ENCODE peak calls at places on chromosome 11, in seven cellular contexts. One of them, this sample, is unnamed.

GRCh38 chr11:46916669-46917108 is 1.7 kb downstream of the LRP4 start:
- DNase-seq in foreskin fibroblast: peak
- DNase-seq in retinal pigment epithelial cell: no peak
- DNase-seq in body of pancreas: peak
- DNase-seq in D721Med: no peak
- DNase-seq in omental fat pad: no peak
- DNase-seq in endothelial cell: peak
- DNase-seq in this sample: no peak

GRCh38 chr11:1195690-1196515 is 27.0 kb upstream of the MUC5B start:
- DNase-seq in omental fat pad: no peak
- DNase-seq in body of pancreas: peak
- DNase-seq in D721Med: no peak
- DNase-seq in endothelial cell: no peak
- DNase-seq in foreskin fibroblast: no peak
- DNase-seq in retinal pigment epithelial cell: no peak
- DNase-seq in this sample: peak

GRCh38 chr11:61888043-61888442 is 3.3 kb downstream of the FADS3 start:
- DNase-seq in body of pancreas: peak
- DNase-seq in foreskin fibroblast: peak
- DNase-seq in retinal pigment epithelial cell: peak
- DNase-seq in omental fat pad: no peak
- DNase-seq in D721Med: no peak
- DNase-seq in endothelial cell: no peak
- DNase-seq in this sample: no peak

GRCh38 chr11:33067294-33067693 is 27.9 kb downstream of the TCP11L1 start:
- DNase-seq in retinal pigment epithelial cell: no peak
- DNase-seq in body of pancreas: no peak
- DNase-seq in endothelial cell: no peak
- DNase-seq in omental fat pad: no peak
- DNase-seq in D721Med: no peak
- DNase-seq in foreskin fibroblast: no peak
- DNase-seq in this sample: no peak

GRCh38 chr11:72848846-72849466 is 34.7 kb downstream of the ATG16L2 start:
- DNase-seq in omental fat pad: no peak
- DNase-seq in retinal pigment epithelial cell: no peak
- DNase-seq in endothelial cell: no peak
- DNase-seq in body of pancreas: no peak
- DNase-seq in foreskin fibroblast: peak
- DNase-seq in D721Med: no peak
- DNase-seq in this sample: no peak

GRCh38 chr11:134276396-134277175 is 407 bp downstream of the GLB1L3 start:
- DNase-seq in foreskin fibroblast: no peak
- DNase-seq in omental fat pad: no peak
- DNase-seq in endothelial cell: peak
- DNase-seq in retinal pigment epithelial cell: no peak
- DNase-seq in body of pancreas: no peak
- DNase-seq in D721Med: no peak
- DNase-seq in this sample: no peak

GRCh38 chr11:63663809-63664208 is 7.4 kb downstream of the ATL3 start:
- DNase-seq in foreskin fibroblast: peak
- DNase-seq in omental fat pad: no peak
- DNase-seq in endothelial cell: no peak
- DNase-seq in retinal pigment epithelial cell: no peak
- DNase-seq in body of pancreas: no peak
- DNase-seq in D721Med: no peak
- DNase-seq in this sample: no peak

GRCh38 chr11:128906185-128907065 is 15.3 kb downstream of the KCNJ5 start:
- DNase-seq in body of pancreas: no peak
- DNase-seq in foreskin fibroblast: no peak
- DNase-seq in D721Med: no peak
- DNase-seq in retinal pigment epithelial cell: no peak
- DNase-seq in endothelial cell: no peak
- DNase-seq in omental fat pad: no peak
- DNase-seq in this sample: no peak

GRCh38 chr11:134047586-134047999 is 21.3 kb upstream of the JAM3 start:
- DNase-seq in D721Med: no peak
- DNase-seq in body of pancreas: peak
- DNase-seq in omental fat pad: peak
- DNase-seq in retinal pigment epithelial cell: no peak
- DNase-seq in foreskin fibroblast: peak
- DNase-seq in endothelial cell: no peak
- DNase-seq in this sample: peak

GRCh38 chr11:90134420-90135003 is at the start of gene NAALAD2:
- DNase-seq in omental fat pad: no peak
- DNase-seq in foreskin fibroblast: peak
- DNase-seq in D721Med: no peak
- DNase-seq in endothelial cell: peak
- DNase-seq in body of pancreas: peak
- DNase-seq in retinal pigment epithelial cell: peak
- DNase-seq in this sample: peak

GRCh38 chr11:64140101-64140500 is 25.8 kb downstream of the MACROD1 start:
- DNase-seq in omental fat pad: no peak
- DNase-seq in foreskin fibroblast: no peak
- DNase-seq in D721Med: no peak
- DNase-seq in retinal pigment epithelial cell: no peak
- DNase-seq in body of pancreas: no peak
- DNase-seq in endothelial cell: no peak
- DNase-seq in this sample: no peak

GRCh38 chr11:57302489-57302888 is 22.3 kb downstream of the TNKS1BP1 start:
- DNase-seq in retinal pigment epithelial cell: no peak
- DNase-seq in D721Med: no peak
- DNase-seq in body of pancreas: no peak
- DNase-seq in foreskin fibroblast: no peak
- DNase-seq in omental fat pad: no peak
- DNase-seq in endothelial cell: no peak
- DNase-seq in this sample: no peak

GRCh38 chr11:117823294-117823940 is 1.1 kb downstream of the FXYD2 start:
- DNase-seq in omental fat pad: peak
- DNase-seq in retinal pigment epithelial cell: no peak
- DNase-seq in foreskin fibroblast: no peak
- DNase-seq in body of pancreas: peak
- DNase-seq in D721Med: no peak
- DNase-seq in endothelial cell: no peak
- DNase-seq in this sample: peak

GRCh38 chr11:103491777-103492176 is 382.6 kb downstream of the DYNC2H1 start:
- DNase-seq in foreskin fibroblast: no peak
- DNase-seq in omental fat pad: no peak
- DNase-seq in retinal pigment epithelial cell: no peak
- DNase-seq in D721Med: no peak
- DNase-seq in body of pancreas: no peak
- DNase-seq in endothelial cell: no peak
- DNase-seq in this sample: no peak

GRCh38 chr11:96738311-96738710 is 348.5 kb downstream of the JRKL start:
- DNase-seq in retinal pigment epithelial cell: no peak
- DNase-seq in D721Med: no peak
- DNase-seq in body of pancreas: no peak
- DNase-seq in omental fat pad: no peak
- DNase-seq in endothelial cell: no peak
- DNase-seq in foreskin fibroblast: no peak
- DNase-seq in this sample: no peak

GRCh38 chr11:2385156-2386151 is 8.3 kb downstream of the CD81 start:
- DNase-seq in endothelial cell: no peak
- DNase-seq in body of pancreas: no peak
- DNase-seq in retinal pigment epithelial cell: no peak
- DNase-seq in D721Med: no peak
- DNase-seq in omental fat pad: no peak
- DNase-seq in foreskin fibroblast: no peak
- DNase-seq in this sample: no peak

DNA sequence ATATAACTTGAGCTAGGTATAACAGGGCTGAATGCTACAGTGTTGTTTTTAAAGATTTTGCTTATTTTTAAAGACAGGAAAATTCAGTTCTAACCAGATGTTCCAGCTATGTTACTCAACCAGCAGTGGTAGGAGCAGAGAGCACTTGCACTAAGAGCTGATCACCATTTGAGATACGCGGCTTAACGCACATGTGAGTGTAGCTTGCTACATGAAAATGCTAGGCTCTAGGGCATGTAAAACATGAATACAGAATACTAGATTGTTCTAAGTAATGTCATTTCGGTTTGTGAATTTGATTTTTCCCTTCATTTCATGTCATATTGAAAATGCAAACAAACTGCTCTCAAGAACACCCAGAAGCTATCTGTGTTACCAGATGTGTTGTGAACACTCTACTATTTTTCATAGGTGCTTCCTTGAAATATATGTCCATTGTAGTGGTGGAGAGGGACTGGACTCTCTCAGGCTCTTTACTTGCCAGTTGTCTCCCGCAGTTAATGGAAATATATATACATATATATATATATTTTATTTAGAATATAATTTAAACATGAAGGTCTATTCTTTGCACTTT is 10.8 kb upstream of the TECTA start:
- DNase-seq in foreskin fibroblast: no peak
- DNase-seq in retinal pigment epithelial cell: no peak
- DNase-seq in omental fat pad: no peak
- DNase-seq in D721Med: no peak
- DNase-seq in body of pancreas: no peak
- DNase-seq in endothelial cell: no peak
- DNase-seq in this sample: no peak
- TF ChIP-seq CTCF in foreskin fibroblast: no peak
- TF ChIP-seq CTCF in retinal pigment epithelial cell: no peak
- TF ChIP-seq CTCF in omental fat pad: no peak
- TF ChIP-seq CTCF in D721Med: no peak
- TF ChIP-seq CTCF in body of pancreas: no peak
- TF ChIP-seq CTCF in endothelial cell: no peak
- TF ChIP-seq CTCF in this sample: no peak

GRCh38 chr11:75775056-75775455 is 6.5 kb downstream of the DGAT2 start:
- DNase-seq in retinal pigment epithelial cell: no peak
- DNase-seq in omental fat pad: no peak
- DNase-seq in endothelial cell: no peak
- DNase-seq in body of pancreas: no peak
- DNase-seq in foreskin fibroblast: no peak
- DNase-seq in D721Med: no peak
- DNase-seq in this sample: peak

GRCh38 chr11:75771646-75772410 is 3.2 kb downstream of the DGAT2 start:
- DNase-seq in omental fat pad: peak
- DNase-seq in D721Med: no peak
- DNase-seq in foreskin fibroblast: peak
- DNase-seq in retinal pigment epithelial cell: no peak
- DNase-seq in endothelial cell: no peak
- DNase-seq in body of pancreas: no peak
- DNase-seq in this sample: peak

GRCh38 chr11:75777461-75778110 is 9.0 kb downstream of the DGAT2 start:
- DNase-seq in omental fat pad: no peak
- DNase-seq in body of pancreas: no peak
- DNase-seq in retinal pigment epithelial cell: no peak
- DNase-seq in D721Med: no peak
- DNase-seq in foreskin fibroblast: no peak
- DNase-seq in endothelial cell: no peak
- DNase-seq in this sample: peak

GRCh38 chr11:75776546-75776945 is 8.0 kb downstream of the DGAT2 start:
- DNase-seq in omental fat pad: no peak
- DNase-seq in D721Med: no peak
- DNase-seq in body of pancreas: no peak
- DNase-seq in foreskin fibroblast: no peak
- DNase-seq in retinal pigment epithelial cell: no peak
- DNase-seq in endothelial cell: no peak
- DNase-seq in this sample: peak

GRCh38 chr11:75773595-75774353 is 5.2 kb downstream of the DGAT2 start:
- DNase-seq in omental fat pad: no peak
- DNase-seq in D721Med: no peak
- DNase-seq in foreskin fibroblast: no peak
- DNase-seq in retinal pigment epithelial cell: no peak
- DNase-seq in endothelial cell: no peak
- DNase-seq in body of pancreas: no peak
- DNase-seq in this sample: peak
- TF ChIP-seq CTCF in omental fat pad: no peak
- TF ChIP-seq CTCF in D721Med: no peak
- TF ChIP-seq CTCF in foreskin fibroblast: no peak
- TF ChIP-seq CTCF in retinal pigment epithelial cell: no peak
- TF ChIP-seq CTCF in endothelial cell: no peak
- TF ChIP-seq CTCF in body of pancreas: no peak
- TF ChIP-seq CTCF in this sample: no peak

GRCh38 chr11:70226967-70227366 is 23.9 kb downstream of the FADD start:
- DNase-seq in body of pancreas: no peak
- DNase-seq in D721Med: no peak
- DNase-seq in omental fat pad: no peak
- DNase-seq in retinal pigment epithelial cell: no peak
- DNase-seq in endothelial cell: peak
- DNase-seq in foreskin fibroblast: no peak
- DNase-seq in this sample: no peak
- TF ChIP-seq CTCF in body of pancreas: no peak
- TF ChIP-seq CTCF in D721Med: no peak
- TF ChIP-seq CTCF in omental fat pad: no peak
- TF ChIP-seq CTCF in retinal pigment epithelial cell: peak
- TF ChIP-seq CTCF in endothelial cell: peak
- TF ChIP-seq CTCF in foreskin fibroblast: peak
- TF ChIP-seq CTCF in this sample: peak

DNA sequence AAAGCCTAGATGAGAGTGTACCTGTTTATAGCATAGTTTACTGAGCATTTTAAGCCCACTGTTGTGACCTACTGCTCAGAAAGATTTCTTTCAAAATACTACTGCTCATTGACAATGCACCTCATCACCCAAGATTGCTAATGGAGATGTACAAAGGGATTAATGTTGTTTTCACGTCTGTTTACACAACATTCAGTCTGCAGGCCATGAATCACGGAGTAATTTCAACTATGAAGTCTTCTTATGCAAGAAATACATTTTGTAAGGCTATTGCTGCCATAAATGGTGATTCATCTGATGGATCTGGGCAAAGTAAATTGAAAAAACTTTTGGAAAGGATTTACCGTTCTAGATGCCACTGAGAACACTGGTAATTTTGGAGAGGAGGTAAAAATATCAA is 112.9 kb downstream of the KIF18A start:
- DNase-seq in D721Med: no peak
- DNase-seq in foreskin fibroblast: no peak
- DNase-seq in retinal pigment epithelial cell: no peak
- DNase-seq in omental fat pad: no peak
- DNase-seq in body of pancreas: no peak
- DNase-seq in endothelial cell: no peak
- DNase-seq in this sample: no peak
- TF ChIP-seq CTCF in D721Med: no peak
- TF ChIP-seq CTCF in foreskin fibroblast: no peak
- TF ChIP-seq CTCF in retinal pigment epithelial cell: no peak
- TF ChIP-seq CTCF in omental fat pad: no peak
- TF ChIP-seq CTCF in body of pancreas: no peak
- TF ChIP-seq CTCF in endothelial cell: no peak
- TF ChIP-seq CTCF in this sample: no peak

DNA sequence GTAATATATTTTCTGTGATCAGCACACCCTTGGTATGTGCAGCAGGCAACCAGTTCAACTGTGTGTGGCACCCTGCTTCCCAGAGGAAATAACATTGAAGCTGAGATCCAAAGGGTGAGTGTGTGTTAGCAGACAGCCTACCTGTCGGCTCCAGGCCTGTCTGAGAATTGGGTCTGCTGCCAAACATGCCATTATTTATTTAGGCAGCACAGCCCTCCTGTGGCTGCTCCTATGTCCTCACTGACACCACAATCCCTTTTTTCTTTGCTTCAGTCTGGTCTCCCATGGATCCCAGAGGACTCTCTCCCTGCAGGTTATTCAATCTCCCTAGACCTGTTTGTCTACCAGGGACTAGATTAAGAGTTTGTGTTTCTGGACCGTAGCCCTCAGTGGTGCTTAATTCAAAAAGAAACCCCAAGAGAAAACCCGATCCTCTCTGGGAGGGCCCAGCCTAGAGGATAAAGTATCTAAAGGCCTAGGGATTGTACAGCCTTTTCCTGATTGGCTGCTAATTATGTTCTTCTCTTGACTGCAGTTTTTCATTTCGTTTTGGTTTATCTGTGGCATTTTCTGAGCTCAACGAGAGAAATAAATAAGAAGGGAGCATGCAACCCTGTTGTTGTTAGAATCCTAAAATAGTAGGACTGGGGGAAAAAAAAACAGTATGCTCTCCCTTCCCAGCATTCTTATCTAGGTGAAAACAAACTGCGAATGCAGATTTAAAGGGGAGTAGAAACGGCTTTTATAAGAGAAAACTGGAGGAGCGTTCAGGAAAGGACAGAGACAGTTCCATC is 24.1 kb downstream of the KCNE3 start:
- DNase-seq in omental fat pad: no peak
- DNase-seq in D721Med: no peak
- DNase-seq in foreskin fibroblast: no peak
- DNase-seq in endothelial cell: no peak
- DNase-seq in retinal pigment epithelial cell: no peak
- DNase-seq in body of pancreas: peak
- DNase-seq in this sample: no peak
- TF ChIP-seq CTCF in omental fat pad: no peak
- TF ChIP-seq CTCF in D721Med: peak
- TF ChIP-seq CTCF in foreskin fibroblast: no peak
- TF ChIP-seq CTCF in endothelial cell: no peak
- TF ChIP-seq CTCF in retinal pigment epithelial cell: peak
- TF ChIP-seq CTCF in body of pancreas: peak
- TF ChIP-seq CTCF in this sample: peak